ENCODE peak calls at places on chromosomes 6 and 20, in eight cellular contexts. A is transverse colon, I is retinal pigment epithelial cell, F is upper lobe of left lung, S is cardiac fibroblast, P is astrocyte of the spinal cord, G is HL-60, W is neural progenitor cell. U is an unnamed sample.

GRCh38 chr6:139925894-139926641 is 551.6 kb upstream of the CITED2 start:
- DNase-seq in A (no peak), I (no peak), F (no peak), S (peak), P (peak), G (no peak), W (no peak), U (no peak)

GRCh38 chr6:158353851-158354508 is 41.7 kb downstream of the TULP4 start:
- DNase-seq in A (no peak), I (peak), F (no peak), S (peak), P (peak), G (no peak), W (no peak), U (no peak)

GRCh38 chr6:54071941-54072340 is 39.3 kb upstream of the MLIP start:
- DNase-seq in A (no peak), I (no peak), F (no peak), S (peak), P (peak), G (no peak), W (no peak), U (no peak)

GRCh38 chr6:166989427-166990034 is 9.7 kb upstream of the CEP43 start:
- DNase-seq in A (no peak), I (no peak), F (no peak), S (peak), P (peak), G (peak), W (peak), U (peak)

GRCh38 chr6:48377115-48377514 is 266.1 kb upstream of the PTCHD4 start:
- DNase-seq in A (no peak), I (no peak), F (no peak), S (no peak), P (no peak), G (no peak), W (no peak), U (no peak)

GRCh38 chr6:30611150-30611855 is 5.7 kb downstream of the PPP1R10 start:
- DNase-seq in A (no peak), I (no peak), F (no peak), S (no peak), P (no peak), G (no peak), W (no peak), U (no peak)

GRCh38 chr6:106527111-106527510 is 102.2 kb downstream of the RTN4IP1 start:
- DNase-seq in A (no peak), I (no peak), F (no peak), S (no peak), P (no peak), G (no peak), W (no peak), U (no peak)

GRCh38 chr6:31742894-31743293 is 3.1 kb downstream of the MSH5 start:
- DNase-seq in A (no peak), I (no peak), F (no peak), S (no peak), P (no peak), G (no peak), W (no peak), U (no peak)

GRCh38 chr6:161736796-161737292 is 463.0 kb upstream of the AGPAT4 start:
- DNase-seq in A (no peak), I (no peak), F (no peak), S (no peak), P (no peak), G (no peak), W (no peak), U (no peak)

GRCh38 chr6:165390475-165390874 is 81.1 kb upstream of the C6orf118 start:
- DNase-seq in A (no peak), I (no peak), F (no peak), S (no peak), P (no peak), G (no peak), W (peak), U (no peak)

GRCh38 chr6:97765480-97765879 is 482.5 kb upstream of the MMS22L start:
- DNase-seq in A (no peak), I (no peak), F (no peak), S (peak), P (peak), G (no peak), W (no peak), U (no peak)

GRCh38 chr6:112337209-112337638 is 9.9 kb upstream of the RFPL4B start:
- DNase-seq in A (no peak), I (peak), F (no peak), S (peak), P (peak), G (no peak), W (peak), U (peak)

GRCh38 chr20:5484926-5485325 is 168.2 kb upstream of the PROKR2 start:
- DNase-seq in A (no peak), I (no peak), F (no peak), S (no peak), P (no peak), G (no peak), W (no peak), U (no peak)

GRCh38 chr6:44253307-44254101 is 3.8 kb downstream of the SLC35B2 start:
- DNase-seq in A (peak), I (no peak), F (no peak), S (peak), P (no peak), G (peak), W (peak), U (no peak)

GRCh38 chr20:44610313-44610965 is 28.1 kb downstream of the PKIG start:
- DNase-seq in A (no peak), I (no peak), F (no peak), S (no peak), P (no peak), G (peak), W (no peak), U (no peak)

GRCh38 chr20:53412600-53413187 is 180.9 kb downstream of the ZNF217 start:
- DNase-seq in A (no peak), I (no peak), F (no peak), S (no peak), P (no peak), G (no peak), W (peak), U (no peak)

GRCh38 chr6:75143186-75143585 is 62.7 kb downstream of the COL12A1 start:
- DNase-seq in A (no peak), I (no peak), F (no peak), S (peak), P (peak), G (no peak), W (no peak), U (no peak)

GRCh38 chr6:40410792-40411191 is 176.4 kb downstream of the LRFN2 start:
- DNase-seq in A (no peak), I (no peak), F (no peak), S (no peak), P (no peak), G (no peak), W (no peak), U (no peak)

GRCh38 chr6:115540077-115540869 is 520.4 kb downstream of the FRK start:
- DNase-seq in A (no peak), I (no peak), F (no peak), S (no peak), P (no peak), G (no peak), W (no peak), U (no peak)

GRCh38 chr6:43938178-43939101 is 168.4 kb downstream of the VEGFA start:
- DNase-seq in A (no peak), I (no peak), F (peak), S (no peak), P (no peak), G (no peak), W (no peak), U (no peak)

GRCh38 chr6:17115251-17116089 is 13.6 kb downstream of the STMND1 start:
- DNase-seq in A (no peak), I (peak), F (no peak), S (peak), P (peak), G (no peak), W (no peak), U (peak)

GRCh38 chr6:128276311-128276710 is 244.1 kb downstream of the PTPRK start:
- DNase-seq in A (no peak), I (no peak), F (no peak), S (no peak), P (no peak), G (no peak), W (no peak), U (no peak)

GRCh38 chr6:54191460-54191859 is 80.2 kb downstream of the MLIP start:
- DNase-seq in A (no peak), I (peak), F (no peak), S (peak), P (peak), G (peak), W (no peak), U (no peak)

GRCh38 chr6:114253431-114253830 is 89.4 kb downstream of the HS3ST5 start:
- DNase-seq in A (no peak), I (no peak), F (no peak), S (no peak), P (no peak), G (no peak), W (no peak), U (no peak)
- TF ChIP-seq CTCF in A (no peak), I (no peak), F (no peak), S (no peak), P (no peak), G (no peak), W (no peak), U (no peak)

GRCh38 chr6:27608916-27609883 is 136.3 kb upstream of the ZNF184 start:
- DNase-seq in A (no peak), I (no peak), F (no peak), S (peak), P (peak), G (peak), W (peak), U (no peak)

GRCh38 chr6:27605401-27606342 is 132.8 kb upstream of the ZNF184 start:
- DNase-seq in A (no peak), I (peak), F (no peak), S (peak), P (peak), G (no peak), W (peak), U (no peak)

GRCh38 chr6:27601668-27602254 is 128.9 kb upstream of the ZNF184 start:
- DNase-seq in A (no peak), I (no peak), F (no peak), S (no peak), P (no peak), G (no peak), W (peak), U (no peak)

GRCh38 chr6:27599859-27600532 is 127.1 kb upstream of the ZNF184 start:
- DNase-seq in A (no peak), I (no peak), F (no peak), S (no peak), P (no peak), G (no peak), W (no peak), U (no peak)

GRCh38 chr6:27604986-27605385 is 132.1 kb upstream of the ZNF184 start:
- DNase-seq in A (no peak), I (no peak), F (no peak), S (no peak), P (peak), G (no peak), W (peak), U (no peak)
- H3K4me3 ChIP-seq in A (no peak), I (peak), F (no peak), S (peak), P (peak), G (no peak), W (peak), U (peak)

GRCh38 chr6:81889644-81890043 is 137.2 kb upstream of the TENT5A start:
- DNase-seq in A (no peak), I (no peak), F (no peak), S (no peak), P (no peak), G (peak), W (no peak), U (no peak)
- TF ChIP-seq CTCF in A (no peak), I (no peak), F (no peak), S (no peak), P (no peak), G (no peak), W (no peak), U (no peak)

GRCh38 chr20:23624307-23624706 is 13.4 kb downstream of the CST3 start:
- DNase-seq in A (no peak), I (no peak), F (no peak), S (peak), P (no peak), G (no peak), W (no peak), U (no peak)

GRCh38 chr20:23626040-23626620 is 11.6 kb downstream of the CST3 start:
- DNase-seq in A (peak), I (peak), F (peak), S (peak), P (no peak), G (no peak), W (no peak), U (no peak)

GRCh38 chr20:23625236-23625964 is 12.4 kb downstream of the CST3 start:
- DNase-seq in A (no peak), I (peak), F (no peak), S (no peak), P (no peak), G (no peak), W (peak), U (no peak)

GRCh38 chr20:23623666-23624065 is 14.1 kb downstream of the CST3 start:
- DNase-seq in A (no peak), I (no peak), F (no peak), S (no peak), P (no peak), G (no peak), W (no peak), U (no peak)

GRCh38 chr20:23622839-23623343 is 14.9 kb downstream of the CST3 start:
- DNase-seq in A (peak), I (no peak), F (peak), S (peak), P (peak), G (no peak), W (no peak), U (peak)
- H3K4me3 ChIP-seq in A (no peak), I (no peak), F (peak), S (peak), P (peak), G (peak), W (no peak), U (peak)

GRCh38 chr6:145813285-145814034 is 1.1 kb downstream of the FBXO30 start:
- DNase-seq in A (no peak), I (no peak), F (no peak), S (peak), P (peak), G (no peak), W (no peak), U (no peak)

GRCh38 chr6:145815875-145816274 is 1.3 kb upstream of the FBXO30 start:
- DNase-seq in A (no peak), I (no peak), F (no peak), S (no peak), P (no peak), G (no peak), W (no peak), U (no peak)

GRCh38 chr6:145814035-145814500 is 527 bp downstream of the FBXO30 start:
- DNase-seq in A (peak), I (no peak), F (peak), S (peak), P (peak), G (peak), W (peak), U (no peak)

GRCh38 chr6:145815351-145815772 is 767 bp upstream of the FBXO30 start:
- DNase-seq in A (no peak), I (no peak), F (no peak), S (peak), P (peak), G (no peak), W (no peak), U (no peak)

DNA sequence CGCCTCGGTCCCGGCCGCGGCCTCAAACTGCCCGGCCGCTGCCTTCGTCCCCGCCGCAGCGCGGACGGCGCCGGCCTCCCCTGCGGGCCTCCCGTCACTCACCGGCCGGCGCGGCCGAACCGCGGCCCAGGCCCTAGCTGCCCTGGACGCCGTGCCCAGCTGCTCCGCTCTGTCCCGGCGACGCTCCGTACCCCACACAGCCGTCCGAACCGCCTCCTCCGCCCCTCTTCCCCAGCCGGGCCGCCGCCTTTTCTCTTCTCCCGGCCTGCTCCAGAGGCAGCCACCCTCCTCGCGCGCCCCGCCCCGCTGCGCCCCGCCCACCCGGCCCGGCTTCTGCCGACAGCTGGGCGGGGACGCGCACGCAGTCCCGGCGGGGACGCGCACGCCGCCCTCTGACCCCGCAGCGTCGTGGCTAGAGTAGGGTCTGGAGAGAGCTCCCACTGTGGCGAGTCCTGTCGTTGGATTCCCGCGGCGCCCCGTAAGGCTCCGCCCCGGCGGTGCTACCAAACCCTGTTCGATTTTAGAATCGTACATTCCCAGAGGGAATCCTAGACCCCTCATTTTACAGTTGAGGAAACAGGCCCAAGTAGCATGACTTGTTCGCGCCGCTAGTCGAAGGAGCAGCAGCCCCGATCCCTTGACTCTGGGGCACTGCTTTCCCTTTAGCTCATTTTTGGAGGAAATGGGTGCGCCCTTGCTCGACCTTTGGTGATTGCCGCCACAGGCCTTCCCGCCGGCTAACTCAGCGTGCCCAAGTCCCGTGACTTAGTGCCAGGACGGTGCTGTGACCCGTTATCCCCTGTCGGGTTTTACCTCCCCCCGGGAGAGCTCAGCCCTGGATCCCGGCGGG is at the start of gene FBXO30:
- DNase-seq in A (peak), I (peak), F (peak), S (peak), P (peak), G (peak), W (peak), U (no peak)
- TF ChIP-seq CTCF in A (peak), I (peak), F (no peak), S (no peak), P (peak), G (no peak), W (peak), U (peak)

GRCh38 chr20:47669157-47669425 is 116.2 kb downstream of the SULF2 start:
- DNase-seq in A (no peak), I (no peak), F (no peak), S (no peak), P (no peak), G (no peak), W (no peak), U (no peak)
- H3K4me3 ChIP-seq in A (no peak), I (no peak), F (no peak), S (no peak), P (no peak), G (no peak), W (no peak), U (no peak)

GRCh38 chr6:154705471-154706113 is 27.6 kb upstream of the SCAF8 start:
- DNase-seq in A (no peak), I (no peak), F (no peak), S (peak), P (no peak), G (peak), W (peak), U (no peak)
- TF ChIP-seq CTCF in A (no peak), I (no peak), F (no peak), S (no peak), P (no peak), G (no peak), W (peak), U (peak)

DNA sequence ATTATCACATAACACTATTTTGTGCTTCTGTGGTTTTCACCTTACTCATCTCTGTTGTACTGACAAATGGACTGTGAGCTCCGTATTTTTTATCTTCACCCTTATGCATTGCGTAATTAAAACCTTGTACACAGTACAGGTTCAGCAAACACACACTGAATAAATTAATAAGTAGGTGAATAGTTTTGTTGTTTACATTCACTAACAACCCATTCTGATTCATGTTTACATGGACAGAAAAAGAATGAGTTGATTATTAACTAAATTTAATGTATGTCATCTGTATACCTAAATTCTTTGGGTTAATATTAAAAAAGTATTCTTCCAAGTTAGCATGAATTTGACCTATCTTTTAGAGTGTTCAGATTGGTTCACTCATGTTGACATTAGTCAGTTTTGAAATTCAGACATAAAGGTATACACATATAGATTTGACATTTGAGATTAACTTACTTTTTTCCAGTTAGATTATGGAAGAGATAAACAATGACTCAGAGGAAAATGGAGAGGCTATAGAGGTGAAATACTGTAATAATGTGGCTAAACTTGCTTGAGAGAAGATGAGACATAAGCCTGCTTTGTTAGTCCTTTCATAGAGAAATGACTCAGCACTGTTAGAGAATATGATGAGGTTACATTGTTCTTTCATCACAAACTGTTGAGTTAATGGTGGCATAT is 541.7 kb upstream of the FLRT3 start:
- DNase-seq in A (no peak), I (no peak), F (no peak), S (peak), P (peak), G (no peak), W (no peak), U (peak)
- H3K4me3 ChIP-seq in A (no peak), I (no peak), F (no peak), S (no peak), P (no peak), G (no peak), W (no peak), U (no peak)

U was measured in epithelial cell of proximal tubule.